ENCODE peak calls at places on chromosomes 16 and 17, in eight cellular contexts. C is neural crest cell; Y is hepatocyte; R is tibial artery; X is CD4-positive, alpha-beta T cell; H is nephron progenitor cell; D is glutamatergic neuron; O is progenitor cell of endocrine pancreas. W is an unnamed sample.

GRCh38 chr17:75512946-75513666 is 2.2 kb downstream of the CASKIN2 start:
- DNase-seq in C (no peak), Y (no peak), R (no peak), X (no peak), H (no peak), D (no peak), O (no peak), W (no peak)

GRCh38 chr17:69325518-69326301 is 1.2 kb downstream of the ABCA5 start:
- DNase-seq in C (no peak), Y (peak; percentile 41), R (no peak), X (no peak), H (no peak), D (no peak), O (no peak), W (no peak)

GRCh38 chr17:35088647-35088910 is 25.1 kb upstream of the RFFL start:
- DNase-seq in C (no peak), Y (no peak), R (no peak), X (no peak), H (no peak), D (no peak), O (no peak), W (no peak)

GRCh38 chr17:44331249-44331760 is 6.7 kb upstream of the SLC25A39 start:
- DNase-seq in C (peak; percentile 84), Y (peak; percentile 91), R (no peak), X (peak; percentile 57), H (peak; percentile 77), D (peak; percentile 74), O (peak; percentile 60), W (peak; percentile 77)

GRCh38 chr16:53053967-53054669 is 673 bp upstream of the CHD9 start:
- DNase-seq in C (no peak), Y (peak; percentile 34), R (peak; percentile 72), X (no peak), H (no peak), D (no peak), O (no peak), W (peak; percentile 64)

GRCh38 chr16:31427441-31428276 is 501 bp downstream of the COX6A2 start:
- DNase-seq in C (no peak), Y (peak; percentile 11), R (peak; percentile 62), X (peak; percentile 26), H (no peak), D (peak; percentile 34), O (no peak), W (peak; percentile 80)

GRCh38 chr17:50908860-50909764 is 43.0 kb upstream of the TOB1 start:
- DNase-seq in C (no peak), Y (peak; percentile 75), R (no peak), X (peak; percentile 50), H (no peak), D (no peak), O (peak; percentile 28), W (no peak)

GRCh38 chr16:78210305-78210704 is 110.9 kb downstream of the WWOX start:
- DNase-seq in C (no peak), Y (no peak), R (no peak), X (no peak), H (no peak), D (no peak), O (no peak), W (no peak)

GRCh38 chr16:23595246-23595950 is 718 bp downstream of the NDUFAB1 start:
- DNase-seq in C (peak; percentile 10), Y (peak; percentile 34), R (no peak), X (no peak), H (no peak), D (no peak), O (no peak), W (no peak)

GRCh38 chr17:77824102-77824779 is 134.3 kb upstream of the TNRC6C start:
- DNase-seq in C (no peak), Y (no peak), R (peak; percentile 34), X (no peak), H (no peak), D (no peak), O (no peak), W (no peak)

GRCh38 chr16:23318639-23319038 is 16.5 kb downstream of the SCNN1B start:
- DNase-seq in C (no peak), Y (no peak), R (peak; percentile 21), X (no peak), H (no peak), D (no peak), O (no peak), W (no peak)

GRCh38 chr17:77379837-77380236 is 239.1 kb downstream of the SEC14L1 start:
- DNase-seq in C (no peak), Y (no peak), R (peak; percentile 75), X (no peak), H (no peak), D (no peak), O (no peak), W (no peak)

GRCh38 chr16:88673685-88674398 is 11.0 kb upstream of the MVD start:
- DNase-seq in C (no peak), Y (no peak), R (no peak), X (no peak), H (no peak), D (no peak), O (no peak), W (peak; percentile 80)

GRCh38 chr16:88676502-88677242 is 9.6 kb downstream of the SNAI3 start:
- DNase-seq in C (no peak), Y (no peak), R (no peak), X (no peak), H (no peak), D (no peak), O (no peak), W (no peak)

GRCh38 chr16:88669986-88670385 is 7.1 kb upstream of the MVD start:
- DNase-seq in C (no peak), Y (no peak), R (no peak), X (no peak), H (no peak), D (no peak), O (no peak), W (no peak)

GRCh38 chr16:88671806-88672205 is 8.9 kb upstream of the MVD start:
- DNase-seq in C (no peak), Y (no peak), R (no peak), X (no peak), H (no peak), D (no peak), O (no peak), W (no peak)

DNA sequence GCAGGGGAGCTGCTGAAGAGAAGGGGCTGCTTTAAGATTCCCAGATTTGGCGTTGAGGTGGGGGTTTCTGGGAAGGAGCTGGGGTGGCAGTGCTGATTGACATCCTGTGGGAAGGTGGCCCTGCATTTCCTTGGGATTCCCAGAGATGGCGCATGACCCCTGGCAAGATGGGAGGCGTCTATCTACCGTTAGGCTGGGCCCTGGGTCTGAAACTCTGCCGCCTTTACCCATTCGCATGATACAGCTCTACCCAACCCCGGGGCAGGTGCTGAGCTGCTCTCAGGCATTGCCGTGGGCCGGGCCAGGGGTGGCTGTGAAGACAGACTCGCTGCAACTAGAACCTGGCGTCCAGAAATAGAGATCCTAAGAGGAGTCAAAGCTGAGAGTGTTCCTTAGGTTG is 9.9 kb upstream of the MVD start:
- DNase-seq in C (no peak), Y (no peak), R (no peak), X (no peak), H (peak; percentile 43), D (peak; percentile 63), O (no peak), W (no peak)
- TF ChIP-seq CTCF in C (peak; percentile 33), Y (peak; percentile 10), R (no peak), X (no peak), H (peak; percentile 33), D (peak; percentile 22), O (peak; percentile 34), W (no peak)

GRCh38 chr17:81322271-81323082 is 27.4 kb upstream of the SLC38A10 start:
- DNase-seq in C (no peak), Y (no peak), R (no peak), X (no peak), H (no peak), D (no peak), O (no peak), W (peak; percentile 88)
- TF ChIP-seq CTCF in C (no peak), Y (peak; percentile 20), R (no peak), X (no peak), H (no peak), D (no peak), O (no peak), W (peak; percentile 41)

DNA sequence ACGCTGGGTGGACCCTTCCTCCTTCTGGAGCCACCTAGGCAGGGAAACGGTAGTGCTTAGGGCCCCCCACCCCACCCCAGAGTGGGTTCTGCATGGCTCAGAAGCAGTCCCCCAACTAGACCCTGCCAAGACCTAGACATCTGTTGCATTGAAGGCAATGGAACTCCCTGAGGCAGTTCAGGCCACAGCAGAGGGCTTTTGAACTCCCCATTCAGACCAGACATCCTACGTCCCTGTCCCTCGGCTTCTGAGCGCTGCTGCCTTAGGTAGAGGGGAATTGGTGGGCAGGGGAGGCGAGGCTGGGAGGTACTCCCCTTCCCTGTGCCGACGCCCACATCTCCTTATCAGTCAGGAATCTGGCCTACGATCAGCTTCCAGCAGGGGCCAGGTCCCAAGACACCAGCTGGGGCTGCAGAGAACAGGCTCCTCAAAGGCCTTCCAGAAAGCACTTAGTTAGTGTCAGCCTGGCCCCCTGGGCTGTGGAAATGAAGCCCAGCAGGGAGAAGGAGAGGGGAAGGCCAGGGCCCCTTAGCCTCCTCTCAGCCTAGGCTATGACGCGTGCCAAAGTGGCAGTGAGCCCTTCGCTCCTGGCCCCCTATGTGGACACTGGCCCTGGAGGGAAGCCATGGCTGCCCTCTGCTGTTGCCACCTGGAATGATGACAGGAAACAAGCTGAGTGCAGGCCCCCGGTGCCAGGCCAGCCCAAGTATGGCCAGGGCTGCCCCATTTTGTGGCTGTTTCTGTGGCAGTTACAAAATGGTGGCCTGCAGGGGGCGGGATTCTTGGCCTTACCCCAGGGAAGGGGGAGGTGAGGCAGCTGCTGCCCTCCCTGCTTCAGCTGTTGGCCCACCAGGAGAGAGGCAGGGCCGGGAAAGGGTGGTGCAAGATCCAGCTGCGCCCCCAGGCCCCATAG is 11.1 kb downstream of the TBX4 start:
- DNase-seq in C (no peak), Y (no peak), R (peak; percentile 51), X (no peak), H (no peak), D (peak; percentile 53), O (no peak), W (no peak)
- TF ChIP-seq CTCF in C (peak; percentile 16), Y (peak; percentile 44), R (no peak), X (no peak), H (no peak), D (peak; percentile 62), O (peak; percentile 24), W (peak; percentile 7)

GRCh38 chr16:82625066-82625968 is 1.5 kb upstream of the CDH13 start:
- DNase-seq in C (no peak), Y (no peak), R (no peak), X (no peak), H (no peak), D (no peak), O (no peak), W (no peak)

DNA sequence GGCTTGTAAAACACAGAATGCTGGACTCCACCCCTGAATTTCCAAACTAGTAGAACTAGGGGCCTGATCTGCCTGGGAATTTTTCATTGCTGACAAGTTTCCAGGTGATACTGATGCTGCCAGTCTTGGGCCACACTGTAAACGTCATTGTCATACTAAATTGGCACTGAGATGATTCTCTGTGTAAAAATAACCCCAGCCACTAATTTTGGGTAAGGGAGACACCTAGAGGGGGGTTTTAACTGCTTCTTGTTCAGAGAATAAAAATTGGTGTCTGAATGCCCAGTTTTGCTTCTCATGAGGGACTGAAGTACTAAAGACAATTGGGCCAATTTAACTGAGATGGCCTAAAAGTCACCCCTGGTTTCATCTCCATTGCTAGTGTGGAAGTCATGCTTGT is 5.0 kb upstream of the CDH13 start:
- DNase-seq in C (no peak), Y (no peak), R (no peak), X (no peak), H (no peak), D (no peak), O (no peak), W (no peak)
- TF ChIP-seq CTCF in C (no peak), Y (peak; percentile 11), R (no peak), X (no peak), H (no peak), D (no peak), O (no peak), W (no peak)

W was measured in GM13977.